ENCODE peak calls at places on chromosomes 7 and 10, in six cellular contexts. One of them, this sample, is unnamed.
A peak's percentile ranks its signal among the peaks of the same experiment; 100 is the strongest.

GRCh38 chr7:52017802-52018679 is 701.4 kb upstream of the COBL start:
- DNase-seq in fibroblast of lung: no peak
- DNase-seq in neural progenitor cell: peak; percentile 85
- DNase-seq in heart left ventricle: no peak
- DNase-seq in ovary: no peak
- DNase-seq in mammary epithelial cell: no peak
- DNase-seq in this sample: no peak

GRCh38 chr7:11252705-11253272 is 279.1 kb downstream of the PHF14 start:
- DNase-seq in neural progenitor cell: no peak
- DNase-seq in fibroblast of lung: no peak
- DNase-seq in mammary epithelial cell: no peak
- DNase-seq in ovary: no peak
- DNase-seq in heart left ventricle: no peak
- DNase-seq in this sample: no peak

GRCh38 chr10:128062837-128063563 is 63.2 kb downstream of the MKI67 start:
- DNase-seq in mammary epithelial cell: no peak
- DNase-seq in ovary: no peak
- DNase-seq in neural progenitor cell: no peak
- DNase-seq in fibroblast of lung: no peak
- DNase-seq in heart left ventricle: no peak
- DNase-seq in this sample: peak; percentile 69

GRCh38 chr10:124037784-124038183 is 55.6 kb downstream of the CHST15 start:
- DNase-seq in neural progenitor cell: no peak
- DNase-seq in mammary epithelial cell: no peak
- DNase-seq in fibroblast of lung: no peak
- DNase-seq in ovary: no peak
- DNase-seq in heart left ventricle: no peak
- DNase-seq in this sample: no peak

GRCh38 chr7:32347244-32347828 is 142.8 kb downstream of the LSM5 start:
- DNase-seq in fibroblast of lung: peak; percentile 1
- DNase-seq in heart left ventricle: no peak
- DNase-seq in mammary epithelial cell: no peak
- DNase-seq in neural progenitor cell: peak; percentile 15
- DNase-seq in ovary: no peak
- DNase-seq in this sample: no peak

GRCh38 chr7:101094791-101095375 is 9.6 kb downstream of the TRIM56 start:
- DNase-seq in mammary epithelial cell: no peak
- DNase-seq in fibroblast of lung: peak; percentile 53
- DNase-seq in heart left ventricle: no peak
- DNase-seq in ovary: no peak
- DNase-seq in neural progenitor cell: peak; percentile 69
- DNase-seq in this sample: no peak

GRCh38 chr7:41292457-41292856 is 410.4 kb downstream of the INHBA start:
- DNase-seq in fibroblast of lung: peak; percentile 15
- DNase-seq in ovary: no peak
- DNase-seq in heart left ventricle: no peak
- DNase-seq in neural progenitor cell: no peak
- DNase-seq in mammary epithelial cell: peak; percentile 83
- DNase-seq in this sample: no peak

GRCh38 chr7:16416289-16417282 is 4.8 kb downstream of the CRPPA start:
- DNase-seq in mammary epithelial cell: peak; percentile 80
- DNase-seq in neural progenitor cell: no peak
- DNase-seq in fibroblast of lung: peak; percentile 85
- DNase-seq in heart left ventricle: no peak
- DNase-seq in ovary: no peak
- DNase-seq in this sample: no peak

GRCh38 chr7:42278360-42278759 is 41.4 kb upstream of the GLI3 start:
- DNase-seq in heart left ventricle: no peak
- DNase-seq in mammary epithelial cell: no peak
- DNase-seq in ovary: no peak
- DNase-seq in neural progenitor cell: no peak
- DNase-seq in fibroblast of lung: no peak
- DNase-seq in this sample: no peak

GRCh38 chr10:103835121-103836045 is 20.0 kb downstream of the SH3PXD2A start:
- DNase-seq in fibroblast of lung: peak; percentile 58
- DNase-seq in mammary epithelial cell: no peak
- DNase-seq in ovary: peak; percentile 78
- DNase-seq in neural progenitor cell: no peak
- DNase-seq in heart left ventricle: peak; percentile 87
- DNase-seq in this sample: peak; percentile 93

GRCh38 chr10:340646-341045 is 205.4 kb downstream of the ZMYND11 start:
- DNase-seq in heart left ventricle: no peak
- DNase-seq in neural progenitor cell: no peak
- DNase-seq in fibroblast of lung: no peak
- DNase-seq in mammary epithelial cell: no peak
- DNase-seq in ovary: no peak
- DNase-seq in this sample: peak; percentile 67

GRCh38 chr10:76442113-76442512 is 1010.7 kb downstream of the LRMDA start:
- DNase-seq in mammary epithelial cell: no peak
- DNase-seq in heart left ventricle: no peak
- DNase-seq in fibroblast of lung: peak; percentile 65
- DNase-seq in ovary: no peak
- DNase-seq in neural progenitor cell: no peak
- DNase-seq in this sample: no peak

GRCh38 chr7:147412782-147413186 is 1177.8 kb upstream of the C7orf33 start:
- DNase-seq in fibroblast of lung: peak; percentile 88
- DNase-seq in ovary: no peak
- DNase-seq in heart left ventricle: no peak
- DNase-seq in neural progenitor cell: no peak
- DNase-seq in mammary epithelial cell: peak; percentile 7
- DNase-seq in this sample: no peak

GRCh38 chr10:79116363-79116762 is 47.6 kb downstream of the ZMIZ1 start:
- DNase-seq in neural progenitor cell: no peak
- DNase-seq in fibroblast of lung: no peak
- DNase-seq in mammary epithelial cell: no peak
- DNase-seq in ovary: no peak
- DNase-seq in heart left ventricle: no peak
- DNase-seq in this sample: no peak

GRCh38 chr10:104028146-104028545 is 57.5 kb downstream of the COL17A1 start:
- DNase-seq in neural progenitor cell: peak; percentile 61
- DNase-seq in fibroblast of lung: peak; percentile 8
- DNase-seq in mammary epithelial cell: peak; percentile 46
- DNase-seq in ovary: no peak
- DNase-seq in heart left ventricle: peak; percentile 46
- DNase-seq in this sample: no peak

GRCh38 chr7:101952355-101953247 is 135.2 kb downstream of the CUX1 start:
- DNase-seq in neural progenitor cell: no peak
- DNase-seq in mammary epithelial cell: peak; percentile 24
- DNase-seq in fibroblast of lung: peak; percentile 93
- DNase-seq in heart left ventricle: no peak
- DNase-seq in ovary: no peak
- DNase-seq in this sample: no peak

GRCh38 chr7:151427705-151428392 is 12.1 kb downstream of the CRYGN start:
- DNase-seq in heart left ventricle: no peak
- DNase-seq in fibroblast of lung: no peak
- DNase-seq in mammary epithelial cell: no peak
- DNase-seq in ovary: no peak
- DNase-seq in neural progenitor cell: no peak
- DNase-seq in this sample: no peak

GRCh38 chr10:99519690-99520039 is 13.1 kb upstream of the NKX2-3 start:
- DNase-seq in heart left ventricle: no peak
- DNase-seq in ovary: no peak
- DNase-seq in mammary epithelial cell: no peak
- DNase-seq in neural progenitor cell: no peak
- DNase-seq in fibroblast of lung: no peak
- DNase-seq in this sample: no peak

GRCh38 chr7:1844336-1844955 is 174.4 kb downstream of the ELFN1 start:
- DNase-seq in neural progenitor cell: no peak
- DNase-seq in heart left ventricle: peak; percentile 18
- DNase-seq in mammary epithelial cell: no peak
- DNase-seq in ovary: no peak
- DNase-seq in fibroblast of lung: no peak
- DNase-seq in this sample: no peak

GRCh38 chr7:32948202-32948601 is 9.0 kb upstream of the FKBP9 start:
- DNase-seq in fibroblast of lung: no peak
- DNase-seq in neural progenitor cell: no peak
- DNase-seq in ovary: no peak
- DNase-seq in heart left ventricle: no peak
- DNase-seq in mammary epithelial cell: no peak
- DNase-seq in this sample: no peak

GRCh38 chr10:121449457-121450045 is 148.7 kb downstream of the FGFR2 start:
- DNase-seq in fibroblast of lung: no peak
- DNase-seq in mammary epithelial cell: no peak
- DNase-seq in neural progenitor cell: no peak
- DNase-seq in heart left ventricle: no peak
- DNase-seq in ovary: no peak
- DNase-seq in this sample: no peak

GRCh38 chr7:1422512-1423265 is 36.6 kb downstream of the MICALL2 start:
- DNase-seq in fibroblast of lung: no peak
- DNase-seq in ovary: no peak
- DNase-seq in heart left ventricle: no peak
- DNase-seq in mammary epithelial cell: no peak
- DNase-seq in neural progenitor cell: no peak
- DNase-seq in this sample: no peak

GRCh38 chr10:14185501-14186045 is 145.2 kb downstream of the FRMD4A start:
- DNase-seq in neural progenitor cell: peak; percentile 78
- DNase-seq in fibroblast of lung: peak; percentile 96
- DNase-seq in mammary epithelial cell: peak; percentile 100
- DNase-seq in ovary: no peak
- DNase-seq in heart left ventricle: no peak
- DNase-seq in this sample: no peak

GRCh38 chr10:97028126-97028831 is 157.5 kb downstream of the SLIT1 start:
- DNase-seq in fibroblast of lung: peak; percentile 86
- DNase-seq in heart left ventricle: no peak
- DNase-seq in mammary epithelial cell: peak; percentile 54
- DNase-seq in neural progenitor cell: no peak
- DNase-seq in ovary: no peak
- DNase-seq in this sample: no peak

DNA sequence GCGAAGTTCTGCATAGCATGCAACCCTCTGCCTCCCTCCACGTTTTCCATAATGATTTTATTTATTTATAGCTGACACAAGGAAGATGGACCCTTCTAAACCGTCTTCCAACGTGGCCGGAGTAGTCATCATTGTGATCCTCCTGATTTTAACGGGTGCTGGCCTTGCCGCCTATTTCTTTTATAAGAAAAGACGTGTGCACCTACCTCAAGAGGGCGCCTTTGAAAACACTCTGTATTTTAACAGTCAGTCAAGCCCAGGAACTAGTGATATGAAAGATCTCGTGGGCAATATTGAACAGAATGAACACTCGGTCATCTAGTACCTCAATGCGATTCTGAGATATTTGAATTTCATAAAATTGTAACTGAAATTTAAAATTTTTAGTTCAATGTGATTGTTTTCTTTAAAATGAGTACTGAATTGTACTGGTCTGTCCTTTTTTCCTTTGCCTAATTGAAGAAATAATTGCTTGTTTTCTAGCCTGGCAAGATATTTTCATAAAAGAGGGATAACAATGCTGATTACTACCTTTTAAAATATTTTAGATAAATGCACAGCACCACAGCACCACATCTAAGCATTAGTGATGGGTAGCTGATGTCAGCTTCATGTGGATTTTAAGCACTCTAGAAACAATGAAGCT is 41.5 kb upstream of the SLC39A12 start:
- DNase-seq in heart left ventricle: peak; percentile 41
- DNase-seq in mammary epithelial cell: peak; percentile 27
- DNase-seq in fibroblast of lung: peak; percentile 54
- DNase-seq in ovary: peak; percentile 27
- DNase-seq in neural progenitor cell: peak; percentile 70
- DNase-seq in this sample: no peak
- TF ChIP-seq CTCF in heart left ventricle: peak; percentile 55
- TF ChIP-seq CTCF in mammary epithelial cell: peak; percentile 24
- TF ChIP-seq CTCF in fibroblast of lung: peak; percentile 71
- TF ChIP-seq CTCF in ovary: no peak
- TF ChIP-seq CTCF in neural progenitor cell: peak; percentile 74
- TF ChIP-seq CTCF in this sample: no peak

GRCh38 chr10:133388973-133389818 is 4.8 kb upstream of the MTG1 start:
- DNase-seq in ovary: peak; percentile 25
- DNase-seq in heart left ventricle: no peak
- DNase-seq in fibroblast of lung: no peak
- DNase-seq in neural progenitor cell: no peak
- DNase-seq in mammary epithelial cell: no peak
- DNase-seq in this sample: peak; percentile 54

GRCh38 chr10:133385214-133385613 is 6.2 kb downstream of the PAOX start:
- DNase-seq in neural progenitor cell: no peak
- DNase-seq in fibroblast of lung: no peak
- DNase-seq in mammary epithelial cell: no peak
- DNase-seq in heart left ventricle: peak; percentile 3
- DNase-seq in ovary: no peak
- DNase-seq in this sample: peak; percentile 55

GRCh38 chr10:133391249-133391635 is 2.7 kb upstream of the MTG1 start:
- DNase-seq in ovary: no peak
- DNase-seq in neural progenitor cell: no peak
- DNase-seq in fibroblast of lung: no peak
- DNase-seq in heart left ventricle: no peak
- DNase-seq in mammary epithelial cell: no peak
- DNase-seq in this sample: no peak

GRCh38 chr10:133390597-133391248 is 3.2 kb upstream of the MTG1 start:
- DNase-seq in ovary: peak; percentile 17
- DNase-seq in heart left ventricle: no peak
- DNase-seq in mammary epithelial cell: no peak
- DNase-seq in neural progenitor cell: no peak
- DNase-seq in fibroblast of lung: no peak
- DNase-seq in this sample: no peak

GRCh38 chr10:133388265-133388972 is 5.5 kb upstream of the MTG1 start:
- DNase-seq in mammary epithelial cell: no peak
- DNase-seq in heart left ventricle: no peak
- DNase-seq in neural progenitor cell: no peak
- DNase-seq in ovary: peak; percentile 11
- DNase-seq in fibroblast of lung: no peak
- DNase-seq in this sample: no peak
- H3K27ac ChIP-seq in mammary epithelial cell: no peak overlapping the region
- H3K27ac ChIP-seq in heart left ventricle: no peak overlapping the region
- H3K27ac ChIP-seq in neural progenitor cell: no peak overlapping the region
- H3K27ac ChIP-seq in ovary: no peak overlapping the region
- H3K27ac ChIP-seq in fibroblast of lung: no peak overlapping the region
- H3K27ac ChIP-seq in this sample: no peak overlapping the region

DNA sequence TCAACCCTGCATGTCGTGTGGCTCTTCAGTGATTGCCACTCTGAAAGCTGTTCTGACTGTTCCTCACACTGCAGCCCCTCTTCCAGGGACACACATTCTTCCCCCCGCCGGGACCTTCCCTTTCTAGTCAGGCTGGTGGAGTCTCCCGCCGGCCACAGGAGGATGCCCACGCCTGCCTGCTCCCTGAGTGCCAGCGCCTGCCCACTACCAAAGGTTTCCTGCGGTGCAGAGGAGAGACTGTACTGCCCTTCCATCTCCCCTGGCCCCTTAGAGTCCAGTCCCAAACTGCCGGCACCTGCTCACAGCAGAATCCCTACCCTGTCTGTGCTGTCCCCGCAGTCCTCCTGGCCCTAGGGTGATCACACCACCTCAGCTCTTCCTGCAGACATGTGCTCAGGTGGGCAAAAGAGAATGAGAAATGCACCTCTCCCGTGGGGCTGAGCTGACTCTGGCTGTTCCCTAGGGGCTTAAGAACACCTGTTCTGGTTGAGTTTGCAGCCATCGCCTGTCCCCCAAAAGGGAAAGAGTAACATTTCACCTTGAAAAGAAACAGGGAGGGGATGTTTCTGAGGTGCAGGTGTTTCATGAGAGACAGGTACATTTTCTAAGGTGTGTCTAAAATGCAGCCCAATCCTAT is 1.4 kb downstream of the PODXL start:
- DNase-seq in mammary epithelial cell: no peak
- DNase-seq in heart left ventricle: no peak
- DNase-seq in neural progenitor cell: peak; percentile 10
- DNase-seq in ovary: no peak
- DNase-seq in fibroblast of lung: no peak
- DNase-seq in this sample: no peak
- H3K4me3 ChIP-seq in mammary epithelial cell: no peak overlapping the region
- H3K4me3 ChIP-seq in heart left ventricle: peak overlapping the region; percentile 75
- H3K4me3 ChIP-seq in neural progenitor cell: peak overlapping the region; percentile 78
- H3K4me3 ChIP-seq in ovary: peak overlapping the region; percentile 65
- H3K4me3 ChIP-seq in fibroblast of lung: no peak overlapping the region
- H3K4me3 ChIP-seq in this sample: peak overlapping the region; percentile 77

GRCh38 chr10:116827214-116827671 is 22.1 kb upstream of the ENO4 start:
- DNase-seq in mammary epithelial cell: no peak
- DNase-seq in heart left ventricle: no peak
- DNase-seq in ovary: no peak
- DNase-seq in fibroblast of lung: no peak
- DNase-seq in neural progenitor cell: no peak
- DNase-seq in this sample: no peak
- TF ChIP-seq CTCF in mammary epithelial cell: no peak
- TF ChIP-seq CTCF in heart left ventricle: no peak
- TF ChIP-seq CTCF in ovary: no peak
- TF ChIP-seq CTCF in fibroblast of lung: no peak
- TF ChIP-seq CTCF in neural progenitor cell: peak; percentile 34
- TF ChIP-seq CTCF in this sample: no peak

This sample was measured in coronary artery.